ENCODE peak calls at places on chromosomes 16 and 17, in eight cellular contexts. L is hepatocyte, X is HCT116, F is PC-3, G is OCI-LY7, R is neural progenitor cell, Y is GM23338, A is SK-N-SH. B is an unnamed sample.

GRCh38 chr17:80192268-80192667 is 22.4 kb downstream of the CARD14 start:
- DNase-seq in X (no peak), G (no peak), L (no peak), A (no peak), R (no peak), F (no peak), Y (no peak), B (no peak)

GRCh38 chr17:18362509-18363020 is 785 bp downstream of the SHMT1 start:
- DNase-seq in L (peak; percentile 52), X (no peak), Y (peak; percentile 50), F (peak; percentile 80), G (peak; percentile 54), R (peak; percentile 55), A (peak; percentile 70), B (peak; percentile 21)

GRCh38 chr17:39473310-39473709 is 12.0 kb downstream of the CDK12 start:
- DNase-seq in X (no peak), G (no peak), A (no peak), Y (no peak), F (no peak), R (no peak), L (no peak), B (no peak)

GRCh38 chr16:66925322-66925840 is at the start of gene RRAD:
- DNase-seq in R (peak; percentile 54), X (no peak), Y (peak; percentile 50), L (peak; percentile 48), G (no peak), F (no peak), A (no peak), B (no peak)

GRCh38 chr16:21277927-21278706 is at the start of gene CRYM:
- DNase-seq in L (peak; percentile 85), R (peak; percentile 88), X (no peak), G (peak; percentile 76), F (peak; percentile 37), Y (peak; percentile 89), A (peak; percentile 93), B (peak; percentile 70)

GRCh38 chr16:57994778-57995177 is 5.7 kb downstream of the ZNF319 start:
- DNase-seq in A (peak; percentile 64), R (peak; percentile 81), G (peak; percentile 45), F (peak; percentile 37), Y (peak; percentile 68), L (peak; percentile 62), X (peak; percentile 37), B (peak; percentile 48)

GRCh38 chr17:16417896-16418683 is 2.7 kb downstream of the TRPV2 start:
- DNase-seq in F (peak; percentile 37), A (no peak), R (no peak), G (no peak), L (peak; percentile 5), X (no peak), Y (no peak), B (no peak)

GRCh38 chr17:70308619-70309018 is 139.3 kb downstream of the KCNJ2 start:
- DNase-seq in X (no peak), G (no peak), R (no peak), F (no peak), Y (no peak), L (no peak), A (no peak), B (no peak)

GRCh38 chr16:21162661-21163151 is 4.2 kb downstream of the LDAF1 start:
- DNase-seq in Y (no peak), G (no peak), F (no peak), L (no peak), X (no peak), A (no peak), R (no peak), B (no peak)

GRCh38 chr16:72137380-72138063 is 34.4 kb downstream of the PMFBP1 start:
- DNase-seq in A (no peak), R (no peak), Y (no peak), F (no peak), G (no peak), L (no peak), X (no peak), B (no peak)

GRCh38 chr17:18141210-18141803 is 32.8 kb downstream of the MYO15A start:
- DNase-seq in A (peak; percentile 72), G (peak; percentile 75), F (peak; percentile 82), Y (peak; percentile 73), L (peak; percentile 78), R (peak; percentile 70), X (no peak), B (peak; percentile 60)

GRCh38 chr16:15604460-15605390 is 38.2 kb downstream of the MARF1 start:
- DNase-seq in X (no peak), F (no peak), Y (no peak), R (no peak), A (no peak), L (no peak), G (no peak), B (no peak)

GRCh38 chr17:3004925-3005324 is 58.5 kb downstream of the OR1D5 start:
- DNase-seq in G (peak; percentile 18), X (no peak), A (peak; percentile 62), F (no peak), Y (no peak), L (no peak), R (no peak), B (no peak)

GRCh38 chr16:85924675-85925074 is 25.7 kb downstream of the IRF8 start:
- DNase-seq in G (no peak), X (no peak), L (no peak), R (no peak), Y (no peak), A (no peak), F (peak; percentile 14), B (no peak)

GRCh38 chr16:46928811-46929210 is 44.6 kb downstream of the GPT2 start:
- DNase-seq in G (no peak), Y (no peak), X (no peak), F (no peak), A (no peak), R (no peak), L (no peak), B (no peak)

GRCh38 chr16:1320658-1321240 is 11.3 kb downstream of the UBE2I start:
- DNase-seq in Y (no peak), X (no peak), L (no peak), F (no peak), R (no peak), A (no peak), G (no peak), B (no peak)
- TF ChIP-seq EZH2phosphoT487 in Y (no peak), X (no peak), L (no peak), F (no peak), R (no peak), A (no peak), G (no peak), B (no peak)

DNA sequence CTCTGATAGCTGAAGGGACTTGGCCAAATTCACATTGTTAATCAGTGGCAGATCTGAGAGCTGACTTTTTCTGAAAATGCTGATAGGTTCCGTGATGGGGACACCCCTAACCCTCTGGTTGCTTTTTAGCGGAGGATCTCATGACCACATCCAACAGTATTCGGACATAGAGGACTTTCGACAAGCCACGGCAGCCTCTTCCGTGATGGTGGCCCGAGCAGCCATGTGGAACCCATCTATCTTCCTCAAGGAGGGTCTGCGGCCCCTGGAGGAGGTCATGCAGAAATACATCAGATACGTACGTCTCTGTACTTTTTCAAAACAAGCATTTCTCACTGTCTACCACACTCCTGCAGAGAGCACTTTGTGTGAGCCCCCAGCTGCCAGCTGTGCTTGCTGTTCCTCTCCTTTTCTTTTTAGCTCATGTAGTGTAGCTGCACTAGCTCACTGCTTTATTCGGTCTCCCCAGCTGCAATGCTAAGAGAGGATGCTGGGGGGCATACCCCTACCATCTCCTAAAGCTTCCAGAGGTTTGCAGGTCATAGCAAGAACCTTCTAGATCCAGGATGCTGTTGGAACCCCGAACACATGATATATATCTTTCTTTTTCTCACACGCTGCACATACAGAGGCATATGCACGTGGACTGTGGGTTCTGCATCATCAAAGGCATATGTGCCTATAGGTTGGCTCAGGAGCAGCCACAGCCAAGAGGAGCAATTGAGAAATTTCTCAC is 14.2 kb upstream of the NFATC3 start:
- DNase-seq in X (no peak), R (no peak), A (no peak), L (no peak), G (peak; percentile 85), F (no peak), Y (no peak), B (no peak)
- TF ChIP-seq CTCF in X (no peak), R (no peak), A (no peak), L (no peak), G (peak; percentile 75), F (no peak), Y (no peak), B (no peak)

GRCh38 chr17:28828294-28829040 is 14.1 kb downstream of the FAM222B start:
- DNase-seq in Y (no peak), G (no peak), L (no peak), F (no peak), R (no peak), A (no peak), X (no peak), B (no peak)
- TF ChIP-seq EZH2phosphoT487 in Y (no peak), G (no peak), L (no peak), F (no peak), R (no peak), A (no peak), X (no peak), B (no peak)

GRCh38 chr17:11264183-11264871 is 23.3 kb downstream of the SHISA6 start:
- DNase-seq in Y (peak; percentile 20), G (peak; percentile 9), X (peak; percentile 0), A (no peak), L (no peak), F (peak; percentile 3), R (no peak), B (no peak)
- TF ChIP-seq CTCF in Y (peak; percentile 19), G (peak; percentile 81), X (peak; percentile 56), A (peak; percentile 30), L (peak; percentile 29), F (peak; percentile 43), R (peak; percentile 44), B (peak; percentile 42)

GRCh38 chr17:78316867-78317816 is 42.7 kb downstream of the SOCS3 start:
- DNase-seq in R (peak; percentile 53), X (no peak), L (peak; percentile 84), F (peak; percentile 50), A (peak; percentile 27), Y (peak; percentile 93), G (no peak), B (no peak)
- TF ChIP-seq EZH2phosphoT487 in R (no peak), X (no peak), L (no peak), F (no peak), A (no peak), Y (no peak), G (no peak), B (no peak)

DNA sequence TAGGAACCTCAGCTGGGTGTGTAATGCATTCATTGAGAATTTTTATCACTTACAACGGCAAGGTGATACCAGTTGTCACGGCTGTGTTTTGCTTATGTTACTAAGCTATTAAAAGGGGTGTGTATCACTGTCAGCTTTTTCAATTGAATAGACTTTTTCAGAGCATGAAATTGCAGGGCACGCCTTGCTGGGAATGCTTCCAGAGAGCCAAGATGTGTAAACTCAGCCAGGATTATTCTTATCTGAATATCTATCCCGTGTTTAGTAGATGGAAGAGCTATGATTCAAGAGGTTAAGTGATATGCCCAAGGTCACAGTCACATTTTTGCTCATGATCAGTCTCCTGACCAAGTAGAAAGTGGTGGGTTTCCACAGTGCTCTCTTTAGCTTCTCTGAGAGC is 6.6 kb upstream of the TEKT3 start:
- DNase-seq in G (no peak), L (peak; percentile 66), F (peak; percentile 85), R (no peak), Y (no peak), A (no peak), X (no peak), B (no peak)
- TF ChIP-seq CTCF in G (no peak), L (no peak), F (no peak), R (no peak), Y (no peak), A (no peak), X (no peak), B (no peak)

GRCh38 chr17:60086822-60087591 is 8.3 kb upstream of the HEATR6 start:
- DNase-seq in F (no peak), X (no peak), A (no peak), R (no peak), Y (no peak), G (no peak), L (no peak), B (no peak)
- TF ChIP-seq EZH2phosphoT487 in F (no peak), X (no peak), A (no peak), R (no peak), Y (no peak), G (no peak), L (no peak), B (no peak)

B was measured in MM.1S.